ENCODE peak calls at places on chromosomes 5 and 9, in four cellular contexts. U is left ventricle myocardium inferior, J is colonic mucosa, C is HFF-Myc. G is an unnamed sample.
A peak's percentile ranks its signal among the peaks of the same experiment; 100 is the strongest.

GRCh38 chr5:109656829-109657228 is 32.9 kb upstream of the MAN2A1 start:
- DNase-seq in C (peak; percentile 26), U (peak; percentile 26), J (peak; percentile 41), G (peak; percentile 14)

GRCh38 chr5:124538196-124538595 is 208.2 kb downstream of the ZNF608 start:
- DNase-seq in U (no peak), J (no peak), C (no peak), G (no peak)

GRCh38 chr9:128251701-128252100 is 24.1 kb downstream of the GOLGA2 start:
- DNase-seq in J (no peak), U (no peak), C (no peak), G (no peak)

GRCh38 chr5:131528682-131529081 is 106.3 kb downstream of the RAPGEF6 start:
- DNase-seq in J (no peak), C (no peak), U (no peak), G (no peak)

GRCh38 chr5:164188733-164189148 is 683.3 kb downstream of the MAT2B start:
- DNase-seq in U (no peak), C (no peak), J (no peak), G (no peak)

GRCh38 chr9:80615964-80616363 is 1044.2 kb downstream of the TLE4 start:
- DNase-seq in C (no peak), U (no peak), J (no peak), G (peak; percentile 61)

GRCh38 chr5:98913911-98914310 is 14.9 kb downstream of the CHD1 start:
- DNase-seq in U (no peak), C (no peak), J (no peak), G (no peak)

GRCh38 chr9:15837079-15837679 is 284.3 kb downstream of the CCDC171 start:
- DNase-seq in U (no peak), C (peak; percentile 38), J (peak; percentile 20), G (peak; percentile 12)

GRCh38 chr5:93461751-93462150 is 119.3 kb downstream of the NR2F1-AS1 start:
- DNase-seq in J (no peak), U (no peak), C (no peak), G (no peak)

GRCh38 chr5:172403191-172403794 is 51.0 kb downstream of the SH3PXD2B start:
- DNase-seq in C (no peak), U (peak; percentile 81), J (peak; percentile 64), G (no peak)

GRCh38 chr5:60577116-60577515 is 122.8 kb downstream of the DEPDC1B start:
- DNase-seq in U (no peak), C (no peak), J (no peak), G (no peak)

GRCh38 chr9:108270041-108270440 is 585.7 kb downstream of the ACTL7B start:
- DNase-seq in J (no peak), U (no peak), C (no peak), G (no peak)

GRCh38 chr9:5899292-5899691 is 8.6 kb downstream of the MLANA start:
- DNase-seq in J (no peak), C (no peak), U (no peak), G (no peak)

GRCh38 chr9:126625329-126626116 is 11.8 kb downstream of the LMX1B start:
- DNase-seq in U (no peak), C (no peak), J (no peak), G (no peak)

GRCh38 chr9:98778251-98778650 is 18.1 kb downstream of the ANKS6 start:
- DNase-seq in C (no peak), J (peak; percentile 10), U (no peak), G (no peak)

GRCh38 chr9:18173923-18174322 is 300.0 kb upstream of the ADAMTSL1 start:
- DNase-seq in U (no peak), J (no peak), C (no peak), G (no peak)

GRCh38 chr5:148967783-148968182 is 95.1 kb downstream of the SH3TC2 start:
- DNase-seq in J (peak; percentile 33), U (no peak), C (no peak), G (no peak)

GRCh38 chr5:132263548-132264261 is 6.2 kb downstream of the PDLIM4 start:
- DNase-seq in J (peak; percentile 18), U (no peak), C (peak; percentile 72), G (peak; percentile 54)

GRCh38 chr5:79544136-79544535 is 30.2 kb upstream of the HOMER1 start:
- DNase-seq in J (no peak), U (peak; percentile 27), C (no peak), G (no peak)

GRCh38 chr5:13611604-13612003 is 332.9 kb downstream of the DNAH5 start:
- DNase-seq in C (no peak), J (no peak), U (no peak), G (no peak)

GRCh38 chr5:31362931-31363568 is 168.8 kb downstream of the DROSHA start:
- DNase-seq in U (no peak), C (no peak), J (no peak), G (no peak)

GRCh38 chr5:75734913-75735789 is 17.9 kb upstream of the POC5 start:
- DNase-seq in J (peak; percentile 47), U (peak; percentile 20), C (no peak), G (no peak)

GRCh38 chr5:1510631-1511030 is 13.1 kb downstream of the LPCAT1 start:
- DNase-seq in J (no peak), C (no peak), U (peak; percentile 14), G (no peak)

GRCh38 chr9:128405077-128405779 is 15.4 kb upstream of the CERCAM start:
- DNase-seq in C (no peak), U (no peak), J (no peak), G (no peak)

GRCh38 chr5:89273289-89273688 is 390.3 kb upstream of the MEF2C start:
- DNase-seq in J (no peak), U (no peak), C (no peak), G (no peak)

GRCh38 chr9:36874921-36875320 is 159.1 kb downstream of the PAX5 start:
- DNase-seq in J (no peak), C (peak; percentile 9), U (no peak), G (no peak)

GRCh38 chr5:82419559-82420332 is 141.6 kb upstream of the RPS23 start:
- DNase-seq in J (no peak), U (no peak), C (no peak), G (no peak)

GRCh38 chr5:82422001-82422740 is 144.0 kb upstream of the RPS23 start:
- DNase-seq in U (no peak), J (no peak), C (no peak), G (no peak)

GRCh38 chr5:82422751-82423181 is 144.6 kb upstream of the RPS23 start:
- DNase-seq in U (no peak), C (no peak), J (no peak), G (no peak)

GRCh38 chr5:82418608-82418950 is 140.4 kb upstream of the RPS23 start:
- DNase-seq in C (no peak), J (no peak), U (no peak), G (no peak)

GRCh38 chr5:82421119-82421518 is 143.0 kb upstream of the RPS23 start:
- DNase-seq in J (no peak), C (no peak), U (no peak), G (no peak)
- TF ChIP-seq CTCF in J (no peak), C (peak; percentile 9), U (no peak), G (no peak)

GRCh38 chr5:72314571-72315172 is 5.4 kb downstream of the MRPS27 start:
- DNase-seq in C (no peak), U (no peak), J (no peak), G (no peak)
- TF ChIP-seq CTCF in C (peak; percentile 5), U (peak; percentile 49), J (no peak), G (peak; percentile 3)

DNA sequence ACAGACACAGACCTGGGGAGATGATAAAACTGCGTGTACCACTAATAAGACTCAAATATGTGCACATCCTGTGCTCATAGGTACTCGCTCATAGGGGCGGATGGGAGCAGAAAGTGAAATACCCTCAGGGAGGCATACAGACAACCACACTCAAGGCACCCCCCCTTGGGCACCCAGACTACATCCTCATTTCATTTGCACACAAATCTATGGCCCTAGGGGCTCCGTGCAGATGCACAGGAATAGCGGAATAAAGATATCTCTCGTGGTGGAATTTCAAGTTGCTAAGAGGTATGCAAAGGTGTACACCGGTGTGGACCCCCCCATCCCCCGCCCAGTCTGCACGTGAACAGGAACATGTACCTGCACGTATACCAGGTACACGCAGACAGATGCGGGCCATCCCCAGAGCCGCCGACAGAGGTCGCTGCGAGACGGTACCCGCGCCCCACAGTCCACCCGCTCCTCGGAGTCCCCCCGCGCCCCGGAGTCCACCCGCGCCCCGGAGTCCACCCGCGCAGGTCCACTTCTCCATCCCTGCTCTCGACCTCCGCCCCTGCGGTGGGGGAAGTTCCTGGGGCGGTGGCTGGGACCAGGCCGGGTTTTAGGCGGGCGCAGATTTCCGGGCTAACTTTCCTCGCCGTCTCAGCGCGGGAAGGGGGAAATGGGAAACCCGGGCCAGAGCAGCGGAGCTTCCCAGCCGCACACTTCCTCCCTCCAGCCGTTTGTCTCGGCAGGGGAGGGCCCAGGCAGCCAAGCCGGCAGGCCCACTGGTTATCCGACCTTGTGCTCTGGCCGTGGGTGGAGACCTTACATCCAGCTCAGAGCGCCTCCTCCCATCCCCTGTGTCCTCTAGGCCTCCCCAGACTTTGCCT is 1.0 kb upstream of the IL12B start:
- DNase-seq in C (no peak), J (peak; percentile 83), U (peak; percentile 72), G (no peak)
- TF ChIP-seq CTCF in C (peak; percentile 74), J (peak; percentile 74), U (peak; percentile 86), G (peak; percentile 77)

GRCh38 chr9:137240321-137240840 is 706 bp upstream of the TUBB4B start:
- DNase-seq in C (no peak), J (peak; percentile 81), U (peak; percentile 84), G (peak; percentile 59)
- TF ChIP-seq CTCF in C (no peak), J (no peak), U (peak; percentile 21), G (no peak)

GRCh38 chr5:138849882-138850281 is 25.3 kb downstream of the LRRTM2 start:
- DNase-seq in C (no peak), J (no peak), U (no peak), G (no peak)
- TF ChIP-seq CTCF in C (no peak), J (no peak), U (no peak), G (no peak)

GRCh38 chr9:69071059-69071458 is 35.5 kb downstream of the FXN start:
- DNase-seq in J (no peak), C (no peak), U (no peak), G (no peak)
- TF ChIP-seq CTCF in J (no peak), C (no peak), U (no peak), G (no peak)

GRCh38 chr5:178791976-178792375 is 61.5 kb upstream of the ZNF354A start:
- DNase-seq in C (no peak), J (no peak), U (no peak), G (no peak)

GRCh38 chr5:178793696-178794095 is 63.2 kb upstream of the ZNF354A start:
- DNase-seq in U (no peak), J (no peak), C (no peak), G (no peak)

GRCh38 chr5:178794433-178794832 is 64.0 kb upstream of the ZNF354A start:
- DNase-seq in C (no peak), U (no peak), J (no peak), G (no peak)

GRCh38 chr5:178790371-178790770 is 59.9 kb upstream of the ZNF354A start:
- DNase-seq in J (no peak), C (no peak), U (no peak), G (no peak)

DNA sequence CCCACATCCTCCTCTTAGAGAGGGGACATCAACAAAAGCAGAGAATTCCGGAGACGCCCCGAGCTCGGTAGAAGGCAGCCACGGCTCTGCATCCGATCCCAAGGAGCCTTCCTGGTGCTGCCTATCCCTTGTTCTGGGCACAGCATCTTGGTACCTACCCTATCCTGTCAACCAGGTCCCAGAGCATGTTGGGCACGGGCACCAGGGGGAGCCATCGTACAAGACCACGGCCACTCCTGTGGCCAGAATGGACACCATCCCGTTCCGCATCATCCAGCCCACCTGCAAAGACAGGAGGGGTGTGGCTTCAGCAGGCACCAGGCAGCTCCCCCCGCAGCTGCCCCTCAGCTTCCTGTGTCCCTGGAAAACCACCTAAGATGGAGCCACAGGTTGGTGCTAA is 62.7 kb upstream of the ZNF354A start:
- DNase-seq in J (peak; percentile 26), C (no peak), U (peak; percentile 20), G (no peak)
- TF ChIP-seq CTCF in J (no peak), C (peak; percentile 10), U (peak; percentile 47), G (no peak)